ENCODE peak calls at places on chromosomes 6 and 20, in six cellular contexts. H is Calu3, J is fibroblast of villous mesenchyme, R is psoas muscle, M is astrocyte of the spinal cord, W is heart left ventricle. I is an unnamed sample.
A peak's percentile ranks its signal among the peaks of the same experiment; 100 is the strongest.

GRCh38 chr20:37988555-37988954 is 44.7 kb downstream of the TTI1 start:
- DNase-seq in H (no peak), J (no peak), R (no peak), M (peak; percentile 37), W (no peak), I (no peak)

GRCh38 chr20:38167851-38168760 is 3.0 kb upstream of the TGM2 start:
- DNase-seq in H (peak; percentile 93), J (peak; percentile 98), R (peak; percentile 88), M (peak; percentile 83), W (peak; percentile 74), I (no peak)

GRCh38 chr20:11891827-11892521 is 25.7 kb upstream of the BTBD3 start:
- DNase-seq in H (peak; percentile 63), J (peak; percentile 75), R (peak; percentile 21), M (peak; percentile 73), W (peak; percentile 71), I (no peak)

GRCh38 chr6:139262519-139263300 is 29.1 kb downstream of the TXLNB start:
- DNase-seq in H (no peak), J (no peak), R (no peak), M (no peak), W (no peak), I (no peak)

GRCh38 chr6:156809034-156809433 is 31.9 kb downstream of the ARID1B start:
- DNase-seq in H (no peak), J (peak; percentile 74), R (no peak), M (peak; percentile 37), W (no peak), I (no peak)

GRCh38 chr6:19317587-19317986 is 519.6 kb upstream of the ID4 start:
- DNase-seq in H (no peak), J (no peak), R (no peak), M (no peak), W (no peak), I (no peak)

GRCh38 chr20:23061713-23062561 is 12.5 kb upstream of the THBD start:
- DNase-seq in H (no peak), J (peak; percentile 93), R (peak; percentile 44), M (peak; percentile 63), W (peak; percentile 70), I (no peak)

GRCh38 chr6:12265795-12266194 is 24.4 kb upstream of the EDN1 start:
- DNase-seq in H (no peak), J (no peak), R (no peak), M (peak; percentile 40), W (no peak), I (no peak)

GRCh38 chr6:106540907-106541306 is 88.4 kb downstream of the RTN4IP1 start:
- DNase-seq in H (no peak), J (peak; percentile 75), R (no peak), M (no peak), W (no peak), I (no peak)

GRCh38 chr20:13221313-13221672 is 219 bp downstream of the ISM1 start:
- DNase-seq in H (no peak), J (no peak), R (peak; percentile 13), M (no peak), W (no peak), I (no peak)

GRCh38 chr20:44993343-44993742 is 27.0 kb downstream of the STK4 start:
- DNase-seq in H (no peak), J (no peak), R (no peak), M (no peak), W (no peak), I (no peak)

GRCh38 chr20:63497946-63498935 is 642 bp downstream of the EEF1A2 start:
- DNase-seq in H (peak; percentile 92), J (peak; percentile 29), R (peak; percentile 82), M (no peak), W (peak; percentile 76), I (no peak)

GRCh38 chr20:19806806-19807691 is 49.0 kb downstream of the RIN2 start:
- DNase-seq in H (no peak), J (peak; percentile 13), R (no peak), M (peak; percentile 54), W (no peak), I (no peak)

GRCh38 chr6:13300649-13301590 is 27.4 kb downstream of the TBC1D7 start:
- DNase-seq in H (no peak), J (peak; percentile 25), R (no peak), M (no peak), W (no peak), I (no peak)
- TF ChIP-seq CTCF in H (no peak), J (no peak), R (no peak), M (no peak), W (no peak), I (no peak)

GRCh38 chr20:46139243-46139889 is 21.3 kb downstream of the CD40 start:
- DNase-seq in H (no peak), J (no peak), R (no peak), M (no peak), W (no peak), I (no peak)
- TF ChIP-seq CTCF in H (no peak), J (no peak), R (no peak), M (no peak), W (no peak), I (no peak)

GRCh38 chr6:16496210-16496609 is 257.8 kb downstream of the GMPR start:
- DNase-seq in H (no peak), J (no peak), R (no peak), M (no peak), W (no peak), I (no peak)
- TF ChIP-seq CTCF in H (no peak), J (no peak), R (no peak), M (no peak), W (no peak), I (no peak)

GRCh38 chr6:36392621-36393020 is 5.2 kb upstream of the ETV7 start:
- DNase-seq in H (no peak), J (no peak), R (no peak), M (no peak), W (no peak), I (no peak)
- TF ChIP-seq CTCF in H (no peak), J (peak; percentile 13), R (no peak), M (no peak), W (no peak), I (no peak)

DNA sequence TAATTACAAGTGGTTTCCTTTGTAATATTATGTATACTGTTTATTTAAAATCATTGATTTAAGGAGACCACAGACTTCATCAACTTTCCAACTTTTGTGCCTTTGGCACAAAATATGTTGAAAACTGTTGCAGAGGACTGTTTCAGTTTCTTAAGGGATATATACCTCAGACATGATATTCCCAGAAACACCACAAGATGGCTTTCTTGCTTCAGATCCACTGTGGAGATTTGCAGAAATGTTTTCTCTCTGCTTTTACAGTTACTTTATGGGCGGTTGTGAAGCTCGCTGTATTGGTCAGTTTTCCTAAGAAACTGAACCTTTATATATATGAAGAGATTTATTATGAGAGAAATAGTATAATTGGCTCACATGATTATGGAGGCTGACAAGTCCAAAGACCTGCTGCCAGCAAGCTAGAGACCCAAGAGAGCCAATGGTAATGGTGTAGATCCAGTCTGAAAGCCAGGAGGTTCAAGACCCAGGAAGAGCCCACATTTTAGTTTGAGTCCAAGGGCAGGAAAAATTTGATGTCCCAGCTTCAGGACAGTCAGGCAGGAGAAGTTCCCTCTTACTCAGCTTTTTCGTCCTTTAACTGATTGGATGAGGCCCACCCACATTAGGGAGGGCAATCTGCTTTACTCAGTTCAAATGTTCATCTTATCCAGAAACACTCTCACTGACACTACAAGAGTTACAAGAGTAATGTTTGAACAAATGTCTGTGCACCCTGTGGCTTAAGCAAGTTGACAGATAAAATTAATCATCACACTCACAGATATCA is 12.8 kb downstream of the ME1 start:
- DNase-seq in H (peak; percentile 16), J (peak; percentile 71), R (no peak), M (peak; percentile 77), W (no peak), I (no peak)
- TF ChIP-seq CTCF in H (peak; percentile 44), J (peak; percentile 66), R (peak; percentile 61), M (peak; percentile 65), W (peak; percentile 55), I (no peak)

GRCh38 chr6:28134015-28134414 is 7.7 kb upstream of the ZKSCAN8 start:
- DNase-seq in H (peak; percentile 40), J (peak; percentile 45), R (no peak), M (peak; percentile 35), W (no peak), I (no peak)

GRCh38 chr6:28136585-28137457 is 4.9 kb upstream of the ZKSCAN8 start:
- DNase-seq in H (peak; percentile 90), J (peak; percentile 98), R (peak; percentile 91), M (peak; percentile 96), W (peak; percentile 95), I (peak; percentile 69)

GRCh38 chr6:28137458-28138020 is 4.1 kb upstream of the ZKSCAN8 start:
- DNase-seq in H (no peak), J (no peak), R (no peak), M (no peak), W (no peak), I (peak; percentile 38)

GRCh38 chr6:28135393-28135792 is 6.3 kb upstream of the ZKSCAN8 start:
- DNase-seq in H (no peak), J (no peak), R (no peak), M (no peak), W (no peak), I (no peak)

GRCh38 chr6:28134716-28135115 is 7.0 kb upstream of the ZKSCAN8 start:
- DNase-seq in H (no peak), J (no peak), R (no peak), M (no peak), W (no peak), I (no peak)
- TF ChIP-seq CTCF in H (no peak), J (no peak), R (no peak), M (no peak), W (no peak), I (no peak)